ENCODE peak calls at places on chromosome 18, in nine cellular contexts. U, X, W, A, D, L, E, C and Q are unnamed samples.

GRCh38 chr18:21064347-21064746 is 47.3 kb downstream of the ROCK1 start:
- DNase-seq in U (peak; percentile 37), D (no peak), L (no peak), X (no peak), W (no peak), E (peak; percentile 77), C (no peak), A (no peak), Q (no peak)

GRCh38 chr18:62857278-62857976 is 142.1 kb downstream of the PHLPP1 start:
- DNase-seq in D (no peak), U (no peak), C (no peak), E (no peak), A (no peak), W (no peak), X (no peak), L (no peak), Q (no peak)

GRCh38 chr18:13703899-13704298 is 22.5 kb downstream of the FAM210A start:
- DNase-seq in A (no peak), X (no peak), D (no peak), W (no peak), C (no peak), U (peak; percentile 68), L (no peak), E (no peak), Q (no peak)

GRCh38 chr18:78376036-78376435 is 603.6 kb upstream of the SALL3 start:
- DNase-seq in D (no peak), A (no peak), L (no peak), X (no peak), W (no peak), U (peak; percentile 21), E (no peak), C (no peak), Q (no peak)

GRCh38 chr18:3526421-3527354 is 76.7 kb downstream of the TGIF1 start:
- DNase-seq in L (no peak), A (no peak), W (peak; percentile 39), U (peak; percentile 84), E (peak; percentile 67), D (no peak), C (no peak), X (no peak), Q (no peak)

GRCh38 chr18:25883091-25883490 is 207.3 kb downstream of the SS18 start:
- DNase-seq in X (no peak), L (no peak), W (no peak), E (no peak), U (no peak), C (no peak), A (no peak), D (no peak), Q (no peak)

GRCh38 chr18:70372450-70373061 is 83.7 kb downstream of the SOCS6 start:
- DNase-seq in D (no peak), L (no peak), X (no peak), E (no peak), W (no peak), U (no peak), A (no peak), C (no peak), Q (no peak)

GRCh38 chr18:36392888-36393287 is 95.4 kb downstream of the FHOD3 start:
- DNase-seq in L (no peak), D (no peak), C (no peak), X (no peak), W (no peak), U (no peak), A (no peak), E (no peak), Q (no peak)

GRCh38 chr18:79524181-79525078 is 128.7 kb downstream of the NFATC1 start:
- DNase-seq in A (no peak), E (no peak), C (no peak), L (no peak), D (peak; percentile 64), X (peak; percentile 59), U (no peak), W (no peak), Q (no peak)

GRCh38 chr18:2028986-2029385 is 542.3 kb downstream of the METTL4 start:
- DNase-seq in D (no peak), X (no peak), E (no peak), U (peak; percentile 83), L (no peak), A (no peak), W (no peak), C (no peak), Q (no peak)

GRCh38 chr18:78765142-78765541 is 214.5 kb upstream of the SALL3 start:
- DNase-seq in D (no peak), X (no peak), A (no peak), W (no peak), L (no peak), U (no peak), E (no peak), C (no peak), Q (no peak)

GRCh38 chr18:58078889-58079573 is 35.0 kb downstream of the NEDD4L start:
- DNase-seq in X (no peak), L (no peak), A (no peak), U (no peak), D (no peak), W (no peak), C (no peak), E (no peak), Q (peak; percentile 27)

GRCh38 chr18:48829443-48830149 is 121.2 kb downstream of the SMAD7 start:
- DNase-seq in C (peak; percentile 63), W (no peak), U (peak; percentile 65), X (no peak), E (no peak), A (no peak), L (no peak), D (no peak), Q (peak; percentile 51)

GRCh38 chr18:63603772-63604171 is 16.6 kb downstream of the SERPINB13 start:
- DNase-seq in E (peak; percentile 38), L (no peak), U (no peak), C (no peak), D (no peak), X (no peak), W (peak; percentile 59), A (no peak), Q (no peak)

GRCh38 chr18:75231053-75231406 is 20.4 kb downstream of the TSHZ1 start:
- DNase-seq in D (no peak), U (no peak), X (no peak), E (no peak), L (no peak), C (no peak), W (no peak), A (no peak), Q (no peak)